ENCODE peak calls at places on chromosomes 7 and 10, in six cellular contexts. One of them, this sample, is unnamed.

GRCh38 chr7:116443101-116443523 is 56.4 kb upstream of the CAV2 start:
- DNase-seq in ecto neural progenitor cell: no peak
- DNase-seq in left ventricle myocardium inferior: no peak
- DNase-seq in GF-D8: no peak
- DNase-seq in left ventricle myocardium superior: no peak
- DNase-seq in choroid plexus epithelial cell: peak
- DNase-seq in this sample: no peak

GRCh38 chr10:6117711-6118110 is 28.9 kb downstream of the RBM17 start:
- DNase-seq in ecto neural progenitor cell: no peak
- DNase-seq in left ventricle myocardium inferior: no peak
- DNase-seq in GF-D8: no peak
- DNase-seq in left ventricle myocardium superior: no peak
- DNase-seq in choroid plexus epithelial cell: no peak
- DNase-seq in this sample: no peak

GRCh38 chr7:106947244-106947728 is 82.2 kb downstream of the PIK3CG start:
- DNase-seq in ecto neural progenitor cell: no peak
- DNase-seq in left ventricle myocardium inferior: no peak
- DNase-seq in GF-D8: peak
- DNase-seq in left ventricle myocardium superior: no peak
- DNase-seq in choroid plexus epithelial cell: peak
- DNase-seq in this sample: peak

GRCh38 chr10:126375926-126376554 is 12.2 kb downstream of the ADAM12 start:
- DNase-seq in ecto neural progenitor cell: no peak
- DNase-seq in left ventricle myocardium inferior: no peak
- DNase-seq in GF-D8: no peak
- DNase-seq in left ventricle myocardium superior: no peak
- DNase-seq in choroid plexus epithelial cell: no peak
- DNase-seq in this sample: no peak

GRCh38 chr10:3045471-3046209 is 21.7 kb upstream of the PFKP start:
- DNase-seq in ecto neural progenitor cell: peak
- DNase-seq in left ventricle myocardium inferior: peak
- DNase-seq in GF-D8: no peak
- DNase-seq in left ventricle myocardium superior: peak
- DNase-seq in choroid plexus epithelial cell: peak
- DNase-seq in this sample: peak

GRCh38 chr7:92135100-92135429 is 788 bp upstream of the CYP51A1 start:
- DNase-seq in ecto neural progenitor cell: no peak
- DNase-seq in left ventricle myocardium inferior: no peak
- DNase-seq in GF-D8: no peak
- DNase-seq in left ventricle myocardium superior: no peak
- DNase-seq in choroid plexus epithelial cell: peak
- DNase-seq in this sample: peak

GRCh38 chr7:140242057-140243031 is 65.6 kb upstream of the KDM7A start:
- DNase-seq in ecto neural progenitor cell: no peak
- DNase-seq in left ventricle myocardium inferior: peak
- DNase-seq in GF-D8: peak
- DNase-seq in left ventricle myocardium superior: peak
- DNase-seq in choroid plexus epithelial cell: no peak
- DNase-seq in this sample: no peak

GRCh38 chr10:14671383-14671782 is 103.3 kb downstream of the FAM107B start:
- DNase-seq in ecto neural progenitor cell: no peak
- DNase-seq in left ventricle myocardium inferior: no peak
- DNase-seq in GF-D8: no peak
- DNase-seq in left ventricle myocardium superior: no peak
- DNase-seq in choroid plexus epithelial cell: no peak
- DNase-seq in this sample: no peak

GRCh38 chr7:67738958-67739357 is 742.3 kb downstream of the TYW1 start:
- DNase-seq in ecto neural progenitor cell: no peak
- DNase-seq in left ventricle myocardium inferior: no peak
- DNase-seq in GF-D8: peak
- DNase-seq in left ventricle myocardium superior: no peak
- DNase-seq in choroid plexus epithelial cell: peak
- DNase-seq in this sample: no peak

GRCh38 chr10:74282151-74282852 is 131.3 kb downstream of the ADK start:
- DNase-seq in ecto neural progenitor cell: no peak
- DNase-seq in left ventricle myocardium inferior: no peak
- DNase-seq in GF-D8: no peak
- DNase-seq in left ventricle myocardium superior: no peak
- DNase-seq in choroid plexus epithelial cell: peak
- DNase-seq in this sample: no peak

GRCh38 chr7:151461942-151462230 is 21.9 kb upstream of the CRYGN start:
- DNase-seq in ecto neural progenitor cell: no peak
- DNase-seq in left ventricle myocardium inferior: no peak
- DNase-seq in GF-D8: no peak
- DNase-seq in left ventricle myocardium superior: no peak
- DNase-seq in choroid plexus epithelial cell: no peak
- DNase-seq in this sample: no peak

GRCh38 chr7:37354661-37355131 is 94.0 kb downstream of the ELMO1 start:
- DNase-seq in ecto neural progenitor cell: no peak
- DNase-seq in left ventricle myocardium inferior: peak
- DNase-seq in GF-D8: peak
- DNase-seq in left ventricle myocardium superior: peak
- DNase-seq in choroid plexus epithelial cell: peak
- DNase-seq in this sample: no peak

GRCh38 chr10:59252491-59252890 is 76.0 kb downstream of the PHYHIPL start:
- DNase-seq in ecto neural progenitor cell: no peak
- DNase-seq in left ventricle myocardium inferior: no peak
- DNase-seq in GF-D8: no peak
- DNase-seq in left ventricle myocardium superior: no peak
- DNase-seq in choroid plexus epithelial cell: no peak
- DNase-seq in this sample: no peak

GRCh38 chr7:98624846-98625420 is 7.8 kb downstream of the NPTX2 start:
- DNase-seq in ecto neural progenitor cell: no peak
- DNase-seq in left ventricle myocardium inferior: no peak
- DNase-seq in GF-D8: no peak
- DNase-seq in left ventricle myocardium superior: no peak
- DNase-seq in choroid plexus epithelial cell: no peak
- DNase-seq in this sample: no peak

GRCh38 chr10:52599586-52600200 is 172.9 kb downstream of the MBL2 start:
- DNase-seq in ecto neural progenitor cell: no peak
- DNase-seq in left ventricle myocardium inferior: no peak
- DNase-seq in GF-D8: no peak
- DNase-seq in left ventricle myocardium superior: no peak
- DNase-seq in choroid plexus epithelial cell: no peak
- DNase-seq in this sample: no peak

GRCh38 chr10:121695731-121696464 is 97.7 kb upstream of the FGFR2 start:
- DNase-seq in ecto neural progenitor cell: no peak
- DNase-seq in left ventricle myocardium inferior: no peak
- DNase-seq in GF-D8: no peak
- DNase-seq in left ventricle myocardium superior: no peak
- DNase-seq in choroid plexus epithelial cell: no peak
- DNase-seq in this sample: no peak

GRCh38 chr7:31860925-31861324 is 173.9 kb downstream of the PPP1R17 start:
- DNase-seq in ecto neural progenitor cell: no peak
- DNase-seq in left ventricle myocardium inferior: no peak
- DNase-seq in GF-D8: no peak
- DNase-seq in left ventricle myocardium superior: no peak
- DNase-seq in choroid plexus epithelial cell: no peak
- DNase-seq in this sample: no peak

GRCh38 chr10:118948784-118949183 is 80.7 kb upstream of the NANOS1 start:
- DNase-seq in ecto neural progenitor cell: no peak
- DNase-seq in left ventricle myocardium inferior: no peak
- DNase-seq in GF-D8: no peak
- DNase-seq in left ventricle myocardium superior: peak
- DNase-seq in choroid plexus epithelial cell: no peak
- DNase-seq in this sample: no peak

GRCh38 chr10:44415121-44415520 is 30.2 kb upstream of the CXCL12 start:
- DNase-seq in ecto neural progenitor cell: no peak
- DNase-seq in left ventricle myocardium inferior: no peak
- DNase-seq in GF-D8: no peak
- DNase-seq in left ventricle myocardium superior: no peak
- DNase-seq in choroid plexus epithelial cell: peak
- DNase-seq in this sample: no peak

GRCh38 chr10:77902159-77902558 is 24.4 kb downstream of the DLG5 start:
- DNase-seq in ecto neural progenitor cell: no peak
- DNase-seq in left ventricle myocardium inferior: no peak
- DNase-seq in GF-D8: no peak
- DNase-seq in left ventricle myocardium superior: no peak
- DNase-seq in choroid plexus epithelial cell: no peak
- DNase-seq in this sample: no peak

GRCh38 chr7:157077986-157078644 is 60.6 kb upstream of the UBE3C start:
- DNase-seq in ecto neural progenitor cell: peak
- DNase-seq in left ventricle myocardium inferior: no peak
- DNase-seq in GF-D8: no peak
- DNase-seq in left ventricle myocardium superior: no peak
- DNase-seq in choroid plexus epithelial cell: peak
- DNase-seq in this sample: peak

GRCh38 chr7:24573554-24574338 is 494 bp downstream of the PALS2 start:
- DNase-seq in ecto neural progenitor cell: peak
- DNase-seq in left ventricle myocardium inferior: peak
- DNase-seq in GF-D8: no peak
- DNase-seq in left ventricle myocardium superior: peak
- DNase-seq in choroid plexus epithelial cell: peak
- DNase-seq in this sample: peak

This sample was measured in nephron progenitor cell.